ENCODE peak calls at places on chromosomes 3 and 15, in five cellular contexts. One of them, this sample, is unnamed.

GRCh38 chr15:90819850-90820249 is 48.5 kb upstream of the FURIN start:
- DNase-seq in stimulated activated naive CD4-positive, alpha-beta T cell: no peak
- DNase-seq in stimulated activated CD4-positive, alpha-beta T cell treated with anti-CD3 and anti-CD28 coated beads, Interleukin-1b, Interleukin-23, amount 100 ng/mL, for 48 hours: no peak
- DNase-seq in central memory CD4-positive, alpha-beta T cell: no peak
- DNase-seq in T-helper 2 cell: no peak
- DNase-seq in this sample: no peak

GRCh38 chr3:107062787-107063186 is 314.5 kb upstream of the CCDC54 start:
- DNase-seq in stimulated activated naive CD4-positive, alpha-beta T cell: no peak
- DNase-seq in central memory CD4-positive, alpha-beta T cell: no peak
- DNase-seq in T-helper 2 cell: no peak
- DNase-seq in stimulated activated CD4-positive, alpha-beta T cell treated with anti-CD3 and anti-CD28 coated beads, Interleukin-1b, Interleukin-23, amount 100 ng/mL, for 48 hours: no peak
- DNase-seq in this sample: no peak

GRCh38 chr3:197286678-197287077 is 11.7 kb downstream of the DLG1 start:
- DNase-seq in central memory CD4-positive, alpha-beta T cell: no peak
- DNase-seq in stimulated activated naive CD4-positive, alpha-beta T cell: no peak
- DNase-seq in T-helper 2 cell: no peak
- DNase-seq in stimulated activated CD4-positive, alpha-beta T cell treated with anti-CD3 and anti-CD28 coated beads, Interleukin-1b, Interleukin-23, amount 100 ng/mL, for 48 hours: no peak
- DNase-seq in this sample: no peak

GRCh38 chr15:70575251-70576227 is 187.8 kb downstream of the UACA start:
- DNase-seq in stimulated activated CD4-positive, alpha-beta T cell treated with anti-CD3 and anti-CD28 coated beads, Interleukin-1b, Interleukin-23, amount 100 ng/mL, for 48 hours: no peak
- DNase-seq in stimulated activated naive CD4-positive, alpha-beta T cell: no peak
- DNase-seq in central memory CD4-positive, alpha-beta T cell: no peak
- DNase-seq in T-helper 2 cell: no peak
- DNase-seq in this sample: no peak

GRCh38 chr3:104908761-104909160 is 457.9 kb upstream of the ALCAM start:
- DNase-seq in central memory CD4-positive, alpha-beta T cell: no peak
- DNase-seq in T-helper 2 cell: no peak
- DNase-seq in stimulated activated CD4-positive, alpha-beta T cell treated with anti-CD3 and anti-CD28 coated beads, Interleukin-1b, Interleukin-23, amount 100 ng/mL, for 48 hours: no peak
- DNase-seq in stimulated activated naive CD4-positive, alpha-beta T cell: no peak
- DNase-seq in this sample: no peak

GRCh38 chr3:63656791-63657190 is 4.3 kb downstream of the SNTN start:
- DNase-seq in central memory CD4-positive, alpha-beta T cell: no peak
- DNase-seq in stimulated activated naive CD4-positive, alpha-beta T cell: no peak
- DNase-seq in stimulated activated CD4-positive, alpha-beta T cell treated with anti-CD3 and anti-CD28 coated beads, Interleukin-1b, Interleukin-23, amount 100 ng/mL, for 48 hours: no peak
- DNase-seq in T-helper 2 cell: no peak
- DNase-seq in this sample: no peak

GRCh38 chr15:97235285-97235985 is 725.1 kb upstream of the ARRDC4 start:
- DNase-seq in central memory CD4-positive, alpha-beta T cell: no peak
- DNase-seq in stimulated activated CD4-positive, alpha-beta T cell treated with anti-CD3 and anti-CD28 coated beads, Interleukin-1b, Interleukin-23, amount 100 ng/mL, for 48 hours: peak
- DNase-seq in stimulated activated naive CD4-positive, alpha-beta T cell: no peak
- DNase-seq in T-helper 2 cell: no peak
- DNase-seq in this sample: peak

GRCh38 chr3:72738752-72739520 is 109.3 kb downstream of the SHQ1 start:
- DNase-seq in stimulated activated CD4-positive, alpha-beta T cell treated with anti-CD3 and anti-CD28 coated beads, Interleukin-1b, Interleukin-23, amount 100 ng/mL, for 48 hours: peak
- DNase-seq in T-helper 2 cell: peak
- DNase-seq in central memory CD4-positive, alpha-beta T cell: peak
- DNase-seq in stimulated activated naive CD4-positive, alpha-beta T cell: peak
- DNase-seq in this sample: peak

GRCh38 chr15:35777016-35777415 is 231.1 kb upstream of the DPH6 start:
- DNase-seq in central memory CD4-positive, alpha-beta T cell: no peak
- DNase-seq in stimulated activated CD4-positive, alpha-beta T cell treated with anti-CD3 and anti-CD28 coated beads, Interleukin-1b, Interleukin-23, amount 100 ng/mL, for 48 hours: no peak
- DNase-seq in stimulated activated naive CD4-positive, alpha-beta T cell: no peak
- DNase-seq in T-helper 2 cell: no peak
- DNase-seq in this sample: no peak

GRCh38 chr3:154089416-154090115 is 31.6 kb upstream of the ARHGEF26 start:
- DNase-seq in stimulated activated CD4-positive, alpha-beta T cell treated with anti-CD3 and anti-CD28 coated beads, Interleukin-1b, Interleukin-23, amount 100 ng/mL, for 48 hours: no peak
- DNase-seq in central memory CD4-positive, alpha-beta T cell: no peak
- DNase-seq in T-helper 2 cell: no peak
- DNase-seq in stimulated activated naive CD4-positive, alpha-beta T cell: no peak
- DNase-seq in this sample: no peak

GRCh38 chr3:159762981-159763465 is 225.6 kb upstream of the IL12A start:
- DNase-seq in stimulated activated naive CD4-positive, alpha-beta T cell: no peak
- DNase-seq in stimulated activated CD4-positive, alpha-beta T cell treated with anti-CD3 and anti-CD28 coated beads, Interleukin-1b, Interleukin-23, amount 100 ng/mL, for 48 hours: peak
- DNase-seq in central memory CD4-positive, alpha-beta T cell: no peak
- DNase-seq in T-helper 2 cell: no peak
- DNase-seq in this sample: peak

GRCh38 chr3:109018828-109019227 is 65.1 kb upstream of the GUCA1C start:
- DNase-seq in stimulated activated CD4-positive, alpha-beta T cell treated with anti-CD3 and anti-CD28 coated beads, Interleukin-1b, Interleukin-23, amount 100 ng/mL, for 48 hours: no peak
- DNase-seq in stimulated activated naive CD4-positive, alpha-beta T cell: no peak
- DNase-seq in T-helper 2 cell: no peak
- DNase-seq in central memory CD4-positive, alpha-beta T cell: no peak
- DNase-seq in this sample: no peak

GRCh38 chr15:92391640-92392039 is 2.0 kb upstream of the ST8SIA2 start:
- DNase-seq in T-helper 2 cell: no peak
- DNase-seq in stimulated activated CD4-positive, alpha-beta T cell treated with anti-CD3 and anti-CD28 coated beads, Interleukin-1b, Interleukin-23, amount 100 ng/mL, for 48 hours: peak
- DNase-seq in stimulated activated naive CD4-positive, alpha-beta T cell: no peak
- DNase-seq in central memory CD4-positive, alpha-beta T cell: no peak
- DNase-seq in this sample: no peak

GRCh38 chr3:29381595-29381994 is 100.7 kb downstream of the RBMS3 start:
- DNase-seq in stimulated activated naive CD4-positive, alpha-beta T cell: no peak
- DNase-seq in stimulated activated CD4-positive, alpha-beta T cell treated with anti-CD3 and anti-CD28 coated beads, Interleukin-1b, Interleukin-23, amount 100 ng/mL, for 48 hours: no peak
- DNase-seq in T-helper 2 cell: no peak
- DNase-seq in central memory CD4-positive, alpha-beta T cell: no peak
- DNase-seq in this sample: no peak

GRCh38 chr15:85412956-85413854 is 32.8 kb downstream of the AKAP13 start:
- DNase-seq in central memory CD4-positive, alpha-beta T cell: peak
- DNase-seq in stimulated activated naive CD4-positive, alpha-beta T cell: peak
- DNase-seq in T-helper 2 cell: peak
- DNase-seq in stimulated activated CD4-positive, alpha-beta T cell treated with anti-CD3 and anti-CD28 coated beads, Interleukin-1b, Interleukin-23, amount 100 ng/mL, for 48 hours: peak
- DNase-seq in this sample: peak

GRCh38 chr3:178568152-178568753 is 32.0 kb downstream of the KCNMB2 start:
- DNase-seq in central memory CD4-positive, alpha-beta T cell: no peak
- DNase-seq in stimulated activated naive CD4-positive, alpha-beta T cell: no peak
- DNase-seq in stimulated activated CD4-positive, alpha-beta T cell treated with anti-CD3 and anti-CD28 coated beads, Interleukin-1b, Interleukin-23, amount 100 ng/mL, for 48 hours: no peak
- DNase-seq in T-helper 2 cell: no peak
- DNase-seq in this sample: no peak

GRCh38 chr3:187616307-187616939 is 53.8 kb downstream of the SST start:
- DNase-seq in T-helper 2 cell: no peak
- DNase-seq in stimulated activated CD4-positive, alpha-beta T cell treated with anti-CD3 and anti-CD28 coated beads, Interleukin-1b, Interleukin-23, amount 100 ng/mL, for 48 hours: peak
- DNase-seq in central memory CD4-positive, alpha-beta T cell: peak
- DNase-seq in stimulated activated naive CD4-positive, alpha-beta T cell: peak
- DNase-seq in this sample: peak

GRCh38 chr15:22922003-22922402 is 58.2 kb downstream of the CYFIP1 start:
- DNase-seq in stimulated activated naive CD4-positive, alpha-beta T cell: no peak
- DNase-seq in stimulated activated CD4-positive, alpha-beta T cell treated with anti-CD3 and anti-CD28 coated beads, Interleukin-1b, Interleukin-23, amount 100 ng/mL, for 48 hours: no peak
- DNase-seq in T-helper 2 cell: no peak
- DNase-seq in central memory CD4-positive, alpha-beta T cell: no peak
- DNase-seq in this sample: no peak

GRCh38 chr3:197308591-197308990 is 10.2 kb upstream of the DLG1 start:
- DNase-seq in stimulated activated naive CD4-positive, alpha-beta T cell: no peak
- DNase-seq in central memory CD4-positive, alpha-beta T cell: no peak
- DNase-seq in T-helper 2 cell: no peak
- DNase-seq in stimulated activated CD4-positive, alpha-beta T cell treated with anti-CD3 and anti-CD28 coated beads, Interleukin-1b, Interleukin-23, amount 100 ng/mL, for 48 hours: no peak
- DNase-seq in this sample: no peak